ENCODE peak calls at places on chromosomes 1 and 21, in four cellular contexts. One of them, this sample, is unnamed.
A peak's percentile ranks its signal among the peaks of the same experiment; 100 is the strongest.

GRCh38 chr1:205639567-205639966 is 7.8 kb upstream of the ELK4 start:
- DNase-seq in tibial artery: no peak
- DNase-seq in left ventricle myocardium inferior: no peak
- DNase-seq in HL-60: no peak
- DNase-seq in this sample: no peak

GRCh38 chr1:111660204-111661150 is 40.9 kb downstream of the RAP1A start:
- DNase-seq in tibial artery: no peak
- DNase-seq in left ventricle myocardium inferior: no peak
- DNase-seq in HL-60: no peak
- DNase-seq in this sample: peak; percentile 88

GRCh38 chr1:43426221-43426620 is 27.5 kb downstream of the HYI start:
- DNase-seq in tibial artery: no peak
- DNase-seq in left ventricle myocardium inferior: no peak
- DNase-seq in HL-60: no peak
- DNase-seq in this sample: no peak

GRCh38 chr1:156961709-156962108 is 41.3 kb downstream of the LRRC71 start:
- DNase-seq in HL-60: peak; percentile 12
- DNase-seq in left ventricle myocardium inferior: no peak
- DNase-seq in tibial artery: no peak
- DNase-seq in this sample: no peak

GRCh38 chr1:207056673-207057072 is 3.6 kb downstream of the PFKFB2 start:
- DNase-seq in HL-60: no peak
- DNase-seq in left ventricle myocardium inferior: no peak
- DNase-seq in tibial artery: no peak
- DNase-seq in this sample: no peak

GRCh38 chr1:173269490-173270230 is 62.5 kb upstream of the TNFSF4 start:
- DNase-seq in HL-60: no peak
- DNase-seq in tibial artery: no peak
- DNase-seq in left ventricle myocardium inferior: no peak
- DNase-seq in this sample: no peak

GRCh38 chr21:46100426-46100825 is 2.5 kb downstream of the COL6A2 start:
- DNase-seq in tibial artery: no peak
- DNase-seq in left ventricle myocardium inferior: no peak
- DNase-seq in HL-60: no peak
- DNase-seq in this sample: no peak

GRCh38 chr1:36910281-36910725 is 124.0 kb downstream of the GRIK3 start:
- DNase-seq in left ventricle myocardium inferior: no peak
- DNase-seq in HL-60: no peak
- DNase-seq in tibial artery: no peak
- DNase-seq in this sample: no peak

GRCh38 chr21:37006521-37007291 is at the start of gene RIPPLY3:
- DNase-seq in HL-60: no peak
- DNase-seq in tibial artery: no peak
- DNase-seq in left ventricle myocardium inferior: no peak
- DNase-seq in this sample: no peak

GRCh38 chr1:46508760-46509159 is 19.1 kb downstream of the DMBX1 start:
- DNase-seq in left ventricle myocardium inferior: no peak
- DNase-seq in HL-60: no peak
- DNase-seq in tibial artery: no peak
- DNase-seq in this sample: no peak

GRCh38 chr1:214295934-214296333 is 15.0 kb downstream of the SMYD2 start:
- DNase-seq in HL-60: no peak
- DNase-seq in left ventricle myocardium inferior: no peak
- DNase-seq in tibial artery: no peak
- DNase-seq in this sample: no peak